ENCODE peak calls at places on chromosomes 6 and 20, in four cellular contexts. One of them, this sample, is unnamed.

GRCh38 chr20:36891211-36891610 is 15.3 kb downstream of the TLDC2 start:
- DNase-seq in MV-4-11: no peak
- DNase-seq in endothelial cell: no peak
- DNase-seq in AG09309: no peak
- DNase-seq in this sample: no peak

GRCh38 chr6:159181914-159182313 is 12.7 kb downstream of the FNDC1 start:
- DNase-seq in MV-4-11: no peak
- DNase-seq in endothelial cell: no peak
- DNase-seq in AG09309: no peak
- DNase-seq in this sample: no peak

GRCh38 chr6:115271434-115271833 is 789.3 kb downstream of the FRK start:
- DNase-seq in MV-4-11: no peak
- DNase-seq in endothelial cell: no peak
- DNase-seq in AG09309: no peak
- DNase-seq in this sample: no peak

GRCh38 chr6:73969982-73970960 is 274.3 kb downstream of the CD109 start:
- DNase-seq in MV-4-11: peak; percentile 29
- DNase-seq in endothelial cell: no peak
- DNase-seq in AG09309: peak; percentile 46
- DNase-seq in this sample: no peak

GRCh38 chr20:19943021-19943659 is 74.0 kb upstream of the NAA20 start:
- DNase-seq in MV-4-11: peak; percentile 81
- DNase-seq in endothelial cell: no peak
- DNase-seq in AG09309: no peak
- DNase-seq in this sample: no peak

GRCh38 chr20:31670371-31671228 is 32.9 kb downstream of the COX4I2 start:
- DNase-seq in MV-4-11: no peak
- DNase-seq in endothelial cell: no peak
- DNase-seq in AG09309: no peak
- DNase-seq in this sample: peak; percentile 34

GRCh38 chr6:133697666-133698065 is 191.2 kb upstream of the TCF21 start:
- DNase-seq in MV-4-11: no peak
- DNase-seq in endothelial cell: no peak
- DNase-seq in AG09309: no peak
- DNase-seq in this sample: peak; percentile 29

GRCh38 chr6:167349816-167350215 is 24.9 kb downstream of the TTLL2 start:
- DNase-seq in MV-4-11: no peak
- DNase-seq in endothelial cell: no peak
- DNase-seq in AG09309: no peak
- DNase-seq in this sample: no peak

GRCh38 chr6:144590540-144590939 is 305.4 kb downstream of the UTRN start:
- DNase-seq in MV-4-11: peak; percentile 97
- DNase-seq in endothelial cell: no peak
- DNase-seq in AG09309: no peak
- DNase-seq in this sample: no peak

GRCh38 chr20:32685541-32686529 is 12.1 kb upstream of the C20orf203 start:
- DNase-seq in MV-4-11: peak; percentile 96
- DNase-seq in endothelial cell: no peak
- DNase-seq in AG09309: peak; percentile 84
- DNase-seq in this sample: no peak

GRCh38 chr6:159943101-159943632 is 25.7 kb upstream of the IGF2R start:
- DNase-seq in MV-4-11: peak; percentile 56
- DNase-seq in endothelial cell: no peak
- DNase-seq in AG09309: no peak
- DNase-seq in this sample: no peak

GRCh38 chr6:106256201-106256968 is 69.2 kb downstream of the ATG5 start:
- DNase-seq in MV-4-11: no peak
- DNase-seq in endothelial cell: no peak
- DNase-seq in AG09309: no peak
- DNase-seq in this sample: no peak

GRCh38 chr6:167295495-167296292 is 4.6 kb downstream of the UNC93A start:
- DNase-seq in MV-4-11: no peak
- DNase-seq in endothelial cell: no peak
- DNase-seq in AG09309: no peak
- DNase-seq in this sample: no peak

GRCh38 chr6:128036808-128037570 is 136.1 kb upstream of the THEMIS start:
- DNase-seq in MV-4-11: peak; percentile 29
- DNase-seq in endothelial cell: no peak
- DNase-seq in AG09309: peak; percentile 27
- DNase-seq in this sample: no peak

GRCh38 chr6:134938896-134939295 is 11.0 kb downstream of the ALDH8A1 start:
- DNase-seq in MV-4-11: no peak
- DNase-seq in endothelial cell: no peak
- DNase-seq in AG09309: no peak
- DNase-seq in this sample: no peak

GRCh38 chr20:10784337-10785183 is 110.8 kb upstream of the JAG1 start:
- DNase-seq in MV-4-11: no peak
- DNase-seq in endothelial cell: no peak
- DNase-seq in AG09309: no peak
- DNase-seq in this sample: no peak

This sample was measured in NCI-H2107.